ENCODE peak calls at places on chromosomes 4 and X, in ten cellular contexts. N is brain microvascular endothelial cell; H is heart right ventricle; L is mesenchymal stem cell; Q is OCI-LY7; J is GM23248; F is uterus; S is Karpas-422; Z is CD8-positive, alpha-beta memory T cell; U is IMR-90. T is an unnamed sample.
A peak's percentile ranks its signal among the peaks of the same experiment; 100 is the strongest.

GRCh38 chrX:47264507-47265173 is 31.8 kb downstream of the USP11 start:
- DNase-seq in S (no peak), L (peak; percentile 54), J (peak; percentile 63), U (peak; percentile 62), N (peak; percentile 47), Q (no peak), F (no peak), Z (no peak), H (no peak), T (peak; percentile 45)

GRCh38 chr4:118313098-118313497 is 39.7 kb downstream of the PRSS12 start:
- DNase-seq in L (peak; percentile 69), F (no peak), H (no peak), N (no peak), Z (no peak), J (no peak), U (peak; percentile 49), Q (no peak), S (no peak), T (no peak)

GRCh38 chr4:155608231-155608885 is 58.3 kb upstream of the GUCY1A1 start:
- DNase-seq in H (no peak), Q (no peak), Z (no peak), S (peak; percentile 67), J (peak; percentile 44), N (peak; percentile 18), F (no peak), U (peak; percentile 21), L (no peak), T (no peak)

GRCh38 chr4:100907465-100908454 is 389.9 kb upstream of the EMCN start:
- DNase-seq in U (peak; percentile 5), F (no peak), J (peak; percentile 32), S (no peak), L (peak; percentile 12), Z (no peak), H (no peak), N (no peak), Q (no peak), T (peak; percentile 2)

GRCh38 chr4:41933997-41934812 is 1.0 kb upstream of the TMEM33 start:
- DNase-seq in H (no peak), N (no peak), Q (no peak), L (no peak), F (no peak), U (no peak), Z (no peak), S (no peak), J (no peak), T (no peak)

GRCh38 chr4:163534056-163534455 is 39.6 kb downstream of the TMA16 start:
- DNase-seq in H (no peak), L (no peak), N (no peak), S (no peak), F (no peak), U (no peak), Q (no peak), Z (no peak), J (no peak), T (no peak)

GRCh38 chrX:46793386-46794143 is 34.6 kb upstream of the SLC9A7 start:
- DNase-seq in Z (no peak), U (no peak), S (no peak), H (no peak), J (no peak), N (no peak), Q (no peak), F (no peak), L (no peak), T (no peak)

GRCh38 chr4:76803522-76803921 is 94.4 kb downstream of the SOWAHB start:
- DNase-seq in Z (no peak), L (peak; percentile 99), S (no peak), J (peak; percentile 88), H (no peak), U (peak; percentile 92), F (peak; percentile 79), Q (no peak), N (peak; percentile 96), T (peak; percentile 83)

GRCh38 chr4:87117730-87118075 is 102.7 kb downstream of the KLHL8 start:
- DNase-seq in Z (no peak), F (no peak), H (no peak), S (no peak), J (no peak), U (no peak), L (no peak), N (no peak), Q (no peak), T (no peak)

GRCh38 chrX:109714340-109714958 is 18.6 kb downstream of the ACSL4 start:
- DNase-seq in Q (no peak), N (peak; percentile 84), S (no peak), Z (no peak), L (peak; percentile 78), F (no peak), U (peak; percentile 91), H (no peak), J (peak; percentile 65), T (peak; percentile 82)
- H3K27ac ChIP-seq in Q (no peak overlapping the region), N (peak overlapping the region; percentile 66), S (no peak overlapping the region), Z (no peak overlapping the region), L (peak overlapping the region; percentile 85), F (no peak overlapping the region), U (peak overlapping the region; percentile 96), H (no peak overlapping the region), J (peak overlapping the region; percentile 49), T (peak overlapping the region; percentile 17)

GRCh38 chrX:13933851-13934250 is 95.8 kb downstream of the GEMIN8 start:
- DNase-seq in Q (no peak), F (no peak), H (no peak), N (no peak), J (no peak), S (no peak), Z (no peak), U (no peak), L (peak; percentile 29), T (peak; percentile 4)
- H3K27ac ChIP-seq in Q (no peak overlapping the region), F (no peak overlapping the region), H (no peak overlapping the region), N (no peak overlapping the region), J (no peak overlapping the region), S (no peak overlapping the region), Z (no peak overlapping the region), U (no peak overlapping the region), L (no peak overlapping the region), T (no peak overlapping the region)

DNA sequence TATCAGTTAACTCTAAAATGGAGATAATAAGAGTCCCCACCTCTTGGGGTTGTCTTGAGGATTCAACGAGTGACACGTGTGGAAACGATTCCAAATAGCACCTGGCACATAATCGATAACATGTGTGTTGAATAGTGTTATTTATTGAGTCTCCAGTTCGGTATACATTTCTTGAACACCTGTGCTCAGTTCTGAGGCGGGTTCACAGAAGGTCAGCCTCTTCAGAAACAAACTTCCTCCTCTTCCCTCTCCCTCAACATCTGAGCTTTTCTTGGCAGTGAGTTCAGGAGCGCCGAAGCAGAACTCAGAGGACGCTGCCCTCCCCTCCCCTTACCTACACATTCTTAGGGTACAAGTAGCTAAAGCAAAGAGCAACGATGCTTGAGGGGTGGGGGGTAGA is 934 bp downstream of the PDHA1 start:
- DNase-seq in Z (no peak), H (no peak), N (no peak), F (no peak), L (no peak), U (no peak), J (no peak), Q (peak; percentile 11), S (peak; percentile 36), T (no peak)
- H3K27ac ChIP-seq in Z (peak overlapping the region; percentile 86), H (peak overlapping the region; percentile 91), N (no peak overlapping the region), F (peak overlapping the region; percentile 96), L (no peak overlapping the region), U (no peak overlapping the region), J (no peak overlapping the region), Q (no peak overlapping the region), S (no peak overlapping the region), T (no peak overlapping the region)

GRCh38 chr4:8066336-8066931 is 92.2 kb downstream of the ABLIM2 start:
- DNase-seq in U (no peak), F (no peak), N (no peak), Z (no peak), L (no peak), Q (no peak), H (no peak), S (no peak), J (no peak), T (no peak)
- H3K27ac ChIP-seq in U (no peak overlapping the region), F (no peak overlapping the region), N (no peak overlapping the region), Z (no peak overlapping the region), L (no peak overlapping the region), Q (no peak overlapping the region), H (no peak overlapping the region), S (no peak overlapping the region), J (no peak overlapping the region), T (no peak overlapping the region)

DNA sequence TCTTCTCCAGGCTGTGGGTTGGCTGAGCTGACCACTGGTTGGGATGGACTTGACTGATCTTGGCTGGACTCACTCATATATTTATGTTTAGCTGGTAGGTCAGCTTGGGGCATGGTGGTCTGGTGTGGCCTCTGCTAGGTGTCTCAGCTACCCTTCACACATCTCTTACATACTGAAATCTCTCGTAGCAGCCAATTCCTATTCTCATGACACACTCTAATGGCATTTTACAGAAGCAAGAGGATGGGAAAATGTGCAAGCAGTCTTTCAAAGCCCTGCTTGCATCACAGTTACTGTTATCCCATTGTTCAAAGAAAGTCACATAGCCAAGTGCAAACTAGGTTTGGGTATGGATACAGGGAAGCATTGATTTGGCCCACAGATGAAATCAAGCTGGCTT is 55.5 kb upstream of the PCDH18 start:
- DNase-seq in J (no peak), F (no peak), Q (no peak), L (no peak), N (no peak), S (no peak), H (no peak), U (no peak), Z (no peak), T (no peak)
- H3K27ac ChIP-seq in J (no peak overlapping the region), F (no peak overlapping the region), Q (no peak overlapping the region), L (no peak overlapping the region), N (no peak overlapping the region), S (no peak overlapping the region), H (no peak overlapping the region), U (no peak overlapping the region), Z (no peak overlapping the region), T (no peak overlapping the region)

DNA sequence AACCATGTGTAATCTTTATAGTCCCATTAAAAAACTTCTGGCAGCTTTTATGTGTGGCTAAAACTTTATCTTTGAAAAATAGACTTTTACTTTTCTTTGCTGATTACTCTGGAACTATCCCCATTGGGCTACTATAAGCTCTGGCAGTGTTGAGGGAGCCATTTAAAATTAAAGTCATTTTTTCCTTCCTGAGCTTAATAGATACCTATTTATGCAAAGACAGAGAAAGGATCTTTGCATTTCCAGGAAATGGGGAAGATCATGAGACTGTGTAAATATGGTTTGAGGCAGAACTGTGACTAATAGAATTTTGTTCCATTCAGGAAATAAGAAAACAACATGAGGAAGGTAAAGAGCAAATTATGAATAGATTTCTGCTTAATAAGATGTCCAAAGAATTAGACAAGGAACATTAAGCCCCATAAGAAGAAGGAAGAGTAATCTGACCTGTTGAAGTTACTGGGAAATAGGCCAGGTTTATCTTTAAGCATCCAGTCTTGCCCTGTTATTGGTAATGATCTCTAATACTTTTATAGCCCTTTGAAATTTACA is 17.8 kb upstream of the TBC1D19 start:
- DNase-seq in Q (no peak), L (no peak), U (no peak), F (no peak), H (no peak), N (no peak), S (no peak), J (no peak), Z (no peak), T (no peak)
- H3K27ac ChIP-seq in Q (no peak overlapping the region), L (no peak overlapping the region), U (no peak overlapping the region), F (no peak overlapping the region), H (no peak overlapping the region), N (no peak overlapping the region), S (no peak overlapping the region), J (no peak overlapping the region), Z (no peak overlapping the region), T (no peak overlapping the region)